ENCODE peak calls at places on chromosomes 4 and X, in five cellular contexts. S is fibroblast of lung, L is stomach, B is AG04450, X is fibroblast of the aortic adventitia. V is an unnamed sample.

GRCh38 chrX:154014429-154015380 is 5.0 kb downstream of the IRAK1 start:
- DNase-seq in S (no peak), X (no peak), L (no peak), B (no peak), V (no peak)

GRCh38 chrX:154370300-154370881 is 4.0 kb downstream of the FLNA start:
- DNase-seq in L (no peak), B (no peak), X (peak; percentile 41), S (no peak), V (peak; percentile 35)

GRCh38 chr4:153724606-153725005 is 35.2 kb downstream of the RNF175 start:
- DNase-seq in B (no peak), X (no peak), S (no peak), L (no peak), V (no peak)

GRCh38 chrX:13151806-13152510 is 107.5 kb upstream of the FAM9C start:
- DNase-seq in X (peak; percentile 37), B (no peak), S (peak; percentile 76), L (no peak), V (no peak)

GRCh38 chrX:132592880-132593279 is 104.0 kb upstream of the MBNL3 start:
- DNase-seq in S (no peak), L (no peak), B (no peak), X (peak; percentile 6), V (peak; percentile 8)

GRCh38 chrX:1391370-1391706 is 575 bp downstream of the SLC25A6 start:
- DNase-seq in S (no peak), B (no peak), X (peak; percentile 23), L (no peak), V (no peak)

GRCh38 chr4:184534511-184535391 is 60.4 kb upstream of the IRF2 start:
- DNase-seq in S (peak; percentile 78), B (no peak), X (peak; percentile 84), L (no peak), V (peak; percentile 88)

GRCh38 chr4:154076921-154077320 is 288.0 kb upstream of the SFRP2 start:
- DNase-seq in B (no peak), S (no peak), L (no peak), X (no peak), V (peak; percentile 10)

GRCh38 chrX:14015294-14015693 is 14.4 kb downstream of the GEMIN8 start:
- DNase-seq in S (no peak), X (peak; percentile 23), B (no peak), L (no peak), V (peak; percentile 25)

GRCh38 chrX:25523574-25523973 is 507.8 kb upstream of the ARX start:
- DNase-seq in S (peak; percentile 4), B (no peak), L (no peak), X (peak; percentile 63), V (peak; percentile 75)

GRCh38 chr4:139746430-139746829 is 80.8 kb downstream of the MGST2 start:
- DNase-seq in B (no peak), X (no peak), L (no peak), S (no peak), V (no peak)

GRCh38 chr4:136637071-136637777 is 895.1 kb downstream of the PCDH18 start:
- DNase-seq in B (no peak), S (no peak), L (no peak), X (peak; percentile 6), V (peak; percentile 18)

GRCh38 chr4:186169333-186169941 is 21.9 kb upstream of the CYP4V2 start:
- DNase-seq in L (no peak), S (no peak), X (no peak), B (no peak), V (no peak)

GRCh38 chr4:88963817-88964216 is 93.2 kb downstream of the FAM13A start:
- DNase-seq in X (no peak), L (no peak), S (peak; percentile 18), B (no peak), V (peak; percentile 61)

GRCh38 chr4:3862640-3863420 is 96.6 kb downstream of the ADRA2C start:
- DNase-seq in X (no peak), S (no peak), L (no peak), B (no peak), V (no peak)

GRCh38 chr4:3863841-3864734 is 97.9 kb downstream of the ADRA2C start:
- DNase-seq in S (no peak), B (no peak), L (no peak), X (no peak), V (no peak)

GRCh38 chr4:3860061-3860912 is 94.1 kb downstream of the ADRA2C start:
- DNase-seq in L (no peak), S (no peak), X (no peak), B (no peak), V (no peak)

GRCh38 chr4:3860913-3861636 is 94.9 kb downstream of the ADRA2C start:
- DNase-seq in S (no peak), X (no peak), B (no peak), L (no peak), V (no peak)

DNA sequence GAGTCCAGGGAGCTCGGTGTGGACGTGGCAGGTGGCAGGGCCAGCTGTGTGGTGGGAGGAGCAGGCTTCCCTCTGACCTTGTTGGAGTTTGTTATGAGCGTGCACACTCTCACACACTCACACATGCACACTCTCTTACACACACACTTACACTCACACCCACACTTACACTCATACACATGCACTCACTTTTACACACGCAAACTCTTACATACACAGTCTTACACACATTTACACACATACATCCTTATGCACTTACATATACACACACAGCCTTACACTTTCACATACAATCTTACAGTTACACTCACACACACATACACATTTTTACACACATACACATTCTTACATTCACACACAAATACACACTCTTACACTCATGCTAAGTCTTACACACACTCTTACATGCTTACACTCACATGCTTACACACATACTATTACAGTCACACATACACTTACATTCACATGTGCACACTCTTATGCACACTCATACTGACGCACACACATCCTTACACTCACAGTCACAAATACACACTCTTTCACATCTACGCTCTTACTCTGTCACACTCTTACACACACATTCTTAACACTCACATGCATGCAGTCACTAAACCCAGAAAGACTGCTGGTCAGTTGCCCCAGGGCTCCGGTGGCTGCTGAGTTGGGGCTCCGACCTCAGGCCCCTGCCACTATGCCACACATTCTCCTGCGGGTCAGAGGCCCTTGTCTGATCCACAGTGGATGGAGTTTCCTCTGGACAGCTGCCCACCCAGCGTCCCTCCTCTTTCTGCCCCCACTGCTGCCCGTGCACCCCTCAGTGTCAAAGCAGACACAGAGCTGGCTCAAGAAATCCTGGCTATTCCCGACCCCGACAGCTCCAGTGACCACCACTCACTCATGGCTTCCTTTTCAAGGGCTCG is 95.8 kb downstream of the ADRA2C start:
- DNase-seq in B (no peak), X (no peak), L (no peak), S (no peak), V (no peak)
- H3K4me3 ChIP-seq in B (no peak overlapping the region), X (no peak overlapping the region), L (no peak overlapping the region), S (no peak overlapping the region), V (no peak overlapping the region)

GRCh38 chr4:67576538-67576937 is 18.0 kb downstream of the STAP1 start:
- DNase-seq in B (no peak), S (no peak), L (no peak), X (no peak), V (no peak)

GRCh38 chr4:67571975-67572374 is 13.4 kb downstream of the STAP1 start:
- DNase-seq in L (no peak), X (no peak), B (no peak), S (no peak), V (no peak)

GRCh38 chr4:67573193-67573592 is 14.7 kb downstream of the STAP1 start:
- DNase-seq in L (no peak), X (no peak), S (no peak), B (no peak), V (no peak)

GRCh38 chr4:67575232-67575888 is 16.8 kb downstream of the STAP1 start:
- DNase-seq in X (no peak), L (no peak), B (no peak), S (no peak), V (no peak)

DNA sequence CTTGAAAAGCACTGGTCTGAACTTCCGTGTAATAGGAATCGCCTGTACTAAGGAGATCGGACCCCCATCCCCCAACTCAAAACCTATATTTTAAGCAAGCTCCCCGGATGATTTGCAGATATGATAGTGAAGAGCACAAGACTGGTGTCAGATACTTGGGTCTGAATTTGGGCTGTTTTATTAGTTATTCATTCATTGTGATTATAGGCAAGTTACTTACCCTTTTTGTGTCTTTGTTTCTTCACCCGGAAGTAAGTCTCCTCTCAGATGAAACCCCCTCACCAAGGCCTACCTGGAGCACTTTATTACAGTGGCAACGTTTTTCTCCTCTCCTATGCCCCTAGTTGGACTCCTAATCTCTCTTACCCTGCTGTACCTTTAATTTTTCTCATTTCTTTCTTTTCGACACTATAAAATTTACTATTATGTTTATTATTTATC is 17.4 kb downstream of the STAP1 start:
- DNase-seq in B (no peak), S (no peak), L (no peak), X (no peak), V (no peak)
- H3K4me3 ChIP-seq in B (no peak overlapping the region), S (no peak overlapping the region), L (no peak overlapping the region), X (no peak overlapping the region), V (no peak overlapping the region)

DNA sequence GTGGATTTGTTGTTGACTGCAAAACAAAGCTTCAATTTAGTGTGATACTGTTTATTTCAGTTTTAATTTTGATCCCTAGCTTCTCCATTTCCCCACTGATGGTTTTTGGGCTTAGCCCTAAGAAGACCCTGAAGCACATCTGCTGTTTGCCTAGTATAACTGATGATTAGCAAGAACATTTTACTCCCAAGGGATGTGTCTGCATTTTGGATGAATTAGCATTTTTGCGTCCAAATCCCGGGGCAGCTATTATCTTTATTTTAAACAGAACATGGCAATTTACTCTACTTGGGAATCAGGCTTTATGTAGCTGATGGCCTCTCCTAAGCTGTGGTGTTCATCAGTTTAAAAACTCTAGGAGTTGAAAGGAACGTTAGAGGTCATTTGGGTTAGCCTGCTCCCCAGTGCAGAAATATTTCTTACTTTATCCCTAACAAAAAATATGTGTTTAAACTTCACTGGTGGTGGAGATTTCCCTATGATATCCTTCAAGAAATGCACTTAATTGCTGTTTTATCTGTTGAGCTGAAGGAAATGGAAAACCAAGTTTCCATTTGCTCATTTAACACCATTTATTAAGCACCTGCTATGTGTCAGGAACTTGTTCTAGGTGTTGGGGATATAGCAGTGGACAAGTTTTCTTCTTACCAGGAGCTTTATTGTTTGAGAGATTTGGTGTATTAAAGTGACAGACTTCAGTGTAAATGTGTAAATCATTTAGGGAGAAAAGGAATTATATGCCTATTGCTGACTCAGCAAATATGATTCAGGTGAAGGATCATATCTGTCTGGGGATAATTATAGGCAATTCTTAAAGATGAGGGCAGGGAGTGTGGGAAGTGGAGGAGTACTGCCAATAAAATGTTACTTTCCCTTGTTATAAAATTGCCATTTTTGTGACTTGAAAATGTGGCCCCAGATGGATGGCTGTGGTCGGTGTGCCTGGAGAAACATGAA is 3.4 kb downstream of the SEPTIN11 start:
- DNase-seq in S (no peak), X (peak; percentile 42), L (no peak), B (no peak), V (no peak)
- H3K4me3 ChIP-seq in S (peak overlapping the region; percentile 91), X (peak overlapping the region; percentile 91), L (no peak overlapping the region), B (peak overlapping the region; percentile 90), V (peak overlapping the region; percentile 6)

GRCh38 chr4:2729533-2729875 is 26.6 kb downstream of the TNIP2 start:
- DNase-seq in B (no peak), S (no peak), L (no peak), X (no peak), V (no peak)

GRCh38 chr4:2728221-2728620 is 27.9 kb downstream of the TNIP2 start:
- DNase-seq in B (no peak), X (no peak), L (no peak), S (no peak), V (no peak)

GRCh38 chr4:2732526-2732925 is 23.6 kb downstream of the TNIP2 start:
- DNase-seq in L (no peak), X (no peak), S (no peak), B (no peak), V (no peak)

GRCh38 chr4:2731907-2732314 is 24.2 kb downstream of the TNIP2 start:
- DNase-seq in B (no peak), S (no peak), L (no peak), X (no peak), V (no peak)

GRCh38 chr4:2728806-2729532 is 27.2 kb downstream of the TNIP2 start:
- DNase-seq in B (no peak), L (no peak), X (no peak), S (no peak), V (no peak)
- H3K4me3 ChIP-seq in B (no peak overlapping the region), L (no peak overlapping the region), X (no peak overlapping the region), S (no peak overlapping the region), V (no peak overlapping the region)

GRCh38 chrX:137428251-137428661 is 137.7 kb upstream of the ZIC3 start:
- DNase-seq in S (no peak), X (no peak), B (no peak), L (no peak), V (no peak)
- H3K4me3 ChIP-seq in S (peak overlapping the region; percentile 57), X (peak overlapping the region; percentile 60), B (peak overlapping the region; percentile 32), L (peak overlapping the region; percentile 25), V (peak overlapping the region; percentile 53)